ENCODE peak calls at places on chromosome 13, in five cellular contexts. N, U, W, J and Z are unnamed samples.

GRCh38 chr13:101424381-101425155 is 8.3 kb upstream of the NALCN start:
- DNase-seq in N (no peak), U (no peak), W (no peak), J (peak; percentile 66), Z (no peak)

GRCh38 chr13:20702945-20703784 is at the start of gene IL17D:
- DNase-seq in N (peak; percentile 44), U (peak; percentile 60), W (no peak), J (no peak), Z (no peak)

GRCh38 chr13:63305641-63306133 is 1890.0 kb upstream of the PCDH20 start:
- DNase-seq in N (no peak), U (no peak), W (no peak), J (no peak), Z (no peak)

GRCh38 chr13:35014606-35015005 is 72.5 kb downstream of the NBEA start:
- DNase-seq in N (no peak), U (no peak), W (no peak), J (no peak), Z (no peak)

GRCh38 chr13:27174766-27175455 is 3.3 kb upstream of the USP12 start:
- DNase-seq in N (no peak), U (no peak), W (no peak), J (no peak), Z (no peak)

GRCh38 chr13:108987945-108988344 is 358.5 kb downstream of the MYO16 start:
- DNase-seq in N (no peak), U (no peak), W (no peak), J (no peak), Z (no peak)

GRCh38 chr13:104823709-104824108 is 1711.8 kb downstream of the EFNB2 start:
- DNase-seq in N (no peak), U (no peak), W (no peak), J (no peak), Z (no peak)

GRCh38 chr13:79870123-79870522 is 389.2 kb downstream of the NDFIP2 start:
- DNase-seq in N (no peak), U (no peak), W (no peak), J (no peak), Z (no peak)

GRCh38 chr13:25872871-25873607 is 178.8 kb downstream of the SHISA2 start:
- DNase-seq in N (no peak), U (no peak), W (no peak), J (no peak), Z (no peak)

GRCh38 chr13:102401305-102401704 is 543 bp downstream of the FGF14 start:
- DNase-seq in N (no peak), U (no peak), W (no peak), J (no peak), Z (no peak)

GRCh38 chr13:87674143-87674772 is 3.1 kb downstream of the SLITRK5 start:
- DNase-seq in N (no peak), U (no peak), W (no peak), J (no peak), Z (no peak)

GRCh38 chr13:91893040-91893439 is 494.6 kb downstream of the GPC5 start:
- DNase-seq in N (no peak), U (no peak), W (no peak), J (no peak), Z (no peak)

GRCh38 chr13:105008606-105009005 is 1526.9 kb downstream of the EFNB2 start:
- DNase-seq in N (no peak), U (no peak), W (no peak), J (no peak), Z (no peak)

GRCh38 chr13:50369646-50370045 is 354.4 kb downstream of the KCNRG start:
- DNase-seq in N (no peak), U (no peak), W (no peak), J (no peak), Z (no peak)

GRCh38 chr13:50365683-50366391 is 350.6 kb downstream of the KCNRG start:
- DNase-seq in N (no peak), U (no peak), W (no peak), J (no peak), Z (peak; percentile 46)

GRCh38 chr13:50365300-50365682 is 350.0 kb downstream of the KCNRG start:
- DNase-seq in N (no peak), U (no peak), W (no peak), J (no peak), Z (no peak)

GRCh38 chr13:50370303-50370950 is 355.2 kb downstream of the KCNRG start:
- DNase-seq in N (no peak), U (no peak), W (no peak), J (no peak), Z (no peak)

DNA sequence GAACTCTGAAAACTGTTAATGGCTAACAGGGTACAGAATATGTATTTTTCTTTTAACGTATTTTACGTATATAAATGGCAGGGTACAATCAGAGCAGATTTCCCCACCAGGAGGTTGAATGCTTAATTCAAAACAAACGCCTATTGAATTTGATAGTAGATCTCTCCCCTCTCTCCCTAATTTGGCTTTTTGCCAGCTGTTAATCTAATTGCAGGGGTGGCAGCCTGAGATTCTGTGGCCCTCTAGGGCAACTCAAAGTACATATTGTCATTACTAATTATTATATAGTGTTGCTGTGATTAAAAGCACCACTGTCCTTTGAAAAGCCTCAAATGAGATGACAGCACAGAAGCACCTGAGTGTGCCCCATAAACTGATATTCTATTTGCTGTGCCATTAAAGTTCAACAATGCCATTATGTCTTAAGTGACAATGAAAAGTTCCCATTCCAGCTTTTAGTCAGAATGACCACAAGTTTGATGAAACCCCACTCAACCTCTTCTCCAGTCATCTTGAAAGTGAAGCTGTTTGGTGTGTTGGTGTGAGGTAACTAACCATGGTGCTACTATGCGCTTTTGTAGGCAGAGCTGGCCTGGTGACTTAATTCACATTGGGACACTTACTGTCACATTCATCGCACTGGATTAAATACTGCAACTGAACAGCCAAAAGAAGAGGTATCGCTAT is 351.4 kb downstream of the KCNRG start:
- DNase-seq in N (no peak), U (no peak), W (no peak), J (no peak), Z (no peak)
- H3K4me3 ChIP-seq in N (no peak overlapping the region), U (no peak overlapping the region), W (no peak overlapping the region), J (no peak overlapping the region), Z (no peak overlapping the region)

DNA sequence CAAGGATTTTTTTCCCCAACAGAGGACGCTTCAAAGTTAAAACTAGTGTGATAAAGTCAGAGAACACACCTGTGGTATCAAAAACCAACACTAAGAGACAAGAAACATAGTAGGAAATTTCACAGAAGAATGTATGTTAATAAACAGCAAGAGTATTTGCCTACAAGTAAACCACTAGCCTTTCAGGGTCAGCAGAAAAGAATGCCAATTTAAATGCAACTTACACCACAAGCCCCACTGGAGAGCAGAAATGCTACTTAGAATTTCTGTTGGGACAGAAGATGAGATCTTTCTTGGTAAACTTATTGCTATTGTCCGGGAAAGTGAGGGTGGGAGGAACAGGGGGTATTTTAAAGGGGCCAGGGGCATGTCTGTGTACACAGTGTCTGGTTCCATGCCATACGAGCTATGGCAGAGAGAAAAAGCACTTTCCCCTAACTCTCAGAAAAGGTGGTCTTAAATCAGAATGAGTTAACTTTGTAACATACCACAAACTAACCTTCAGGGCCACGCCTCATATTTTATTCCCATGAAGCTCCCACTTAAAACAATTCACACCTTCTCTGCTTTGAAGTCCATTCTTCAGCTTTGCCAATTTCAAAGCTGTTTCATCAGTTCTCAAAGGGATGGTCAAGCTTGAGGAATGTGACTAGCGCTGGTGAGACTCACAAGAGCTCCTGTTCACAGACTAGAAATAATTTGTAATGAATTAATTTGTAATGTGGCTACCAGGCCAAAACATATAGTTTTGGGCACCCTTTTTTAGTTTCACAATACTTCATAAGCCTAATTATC is 68.4 kb downstream of the STK24 start:
- DNase-seq in N (no peak), U (no peak), W (no peak), J (peak; percentile 76), Z (no peak)
- H3K4me3 ChIP-seq in N (no peak overlapping the region), U (no peak overlapping the region), W (no peak overlapping the region), J (no peak overlapping the region), Z (no peak overlapping the region)

GRCh38 chr13:30800107-30800506 is 64.8 kb downstream of the ALOX5AP start:
- DNase-seq in N (no peak), U (no peak), W (no peak), J (no peak), Z (no peak)

GRCh38 chr13:30802953-30803478 is 67.7 kb downstream of the ALOX5AP start:
- DNase-seq in N (peak; percentile 85), U (peak; percentile 89), W (peak; percentile 86), J (no peak), Z (peak; percentile 52)

GRCh38 chr13:30804474-30804873 is 69.1 kb downstream of the ALOX5AP start:
- DNase-seq in N (no peak), U (no peak), W (no peak), J (no peak), Z (no peak)

GRCh38 chr13:30803791-30804190 is 68.4 kb downstream of the ALOX5AP start:
- DNase-seq in N (no peak), U (no peak), W (no peak), J (no peak), Z (no peak)

DNA sequence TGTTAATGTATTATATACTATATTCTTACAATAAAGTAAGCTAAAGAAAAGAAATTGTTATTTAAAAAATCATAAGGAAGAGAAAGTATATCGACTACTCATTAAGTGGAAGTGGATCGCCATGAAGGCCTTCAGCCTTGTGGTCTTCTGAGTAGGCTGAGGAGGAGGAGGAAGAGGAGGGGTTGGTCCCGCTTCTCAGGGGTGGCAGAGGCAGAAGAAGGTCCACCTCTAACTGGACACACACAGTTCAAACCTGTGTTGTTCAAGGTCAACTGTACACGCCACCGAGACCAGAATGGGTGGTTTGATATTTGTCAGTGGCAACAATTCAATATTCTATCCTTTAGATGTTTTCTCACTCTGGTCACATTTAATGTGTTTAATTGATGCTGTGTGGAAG is 67.2 kb downstream of the ALOX5AP start:
- DNase-seq in N (no peak), U (no peak), W (no peak), J (no peak), Z (no peak)
- H3K4me3 ChIP-seq in N (no peak overlapping the region), U (no peak overlapping the region), W (no peak overlapping the region), J (no peak overlapping the region), Z (no peak overlapping the region)

GRCh38 chr13:97456047-97456446 is 22.1 kb downstream of the RAP2A start:
- DNase-seq in N (no peak), U (no peak), W (no peak), J (no peak), Z (no peak)

GRCh38 chr13:97454699-97455098 is 20.7 kb downstream of the RAP2A start:
- DNase-seq in N (no peak), U (no peak), W (no peak), J (no peak), Z (no peak)

GRCh38 chr13:97460853-97461252 is 26.9 kb downstream of the RAP2A start:
- DNase-seq in N (peak; percentile 58), U (no peak), W (no peak), J (no peak), Z (peak; percentile 88)

GRCh38 chr13:97459215-97459772 is 25.3 kb downstream of the RAP2A start:
- DNase-seq in N (no peak), U (no peak), W (no peak), J (no peak), Z (no peak)

DNA sequence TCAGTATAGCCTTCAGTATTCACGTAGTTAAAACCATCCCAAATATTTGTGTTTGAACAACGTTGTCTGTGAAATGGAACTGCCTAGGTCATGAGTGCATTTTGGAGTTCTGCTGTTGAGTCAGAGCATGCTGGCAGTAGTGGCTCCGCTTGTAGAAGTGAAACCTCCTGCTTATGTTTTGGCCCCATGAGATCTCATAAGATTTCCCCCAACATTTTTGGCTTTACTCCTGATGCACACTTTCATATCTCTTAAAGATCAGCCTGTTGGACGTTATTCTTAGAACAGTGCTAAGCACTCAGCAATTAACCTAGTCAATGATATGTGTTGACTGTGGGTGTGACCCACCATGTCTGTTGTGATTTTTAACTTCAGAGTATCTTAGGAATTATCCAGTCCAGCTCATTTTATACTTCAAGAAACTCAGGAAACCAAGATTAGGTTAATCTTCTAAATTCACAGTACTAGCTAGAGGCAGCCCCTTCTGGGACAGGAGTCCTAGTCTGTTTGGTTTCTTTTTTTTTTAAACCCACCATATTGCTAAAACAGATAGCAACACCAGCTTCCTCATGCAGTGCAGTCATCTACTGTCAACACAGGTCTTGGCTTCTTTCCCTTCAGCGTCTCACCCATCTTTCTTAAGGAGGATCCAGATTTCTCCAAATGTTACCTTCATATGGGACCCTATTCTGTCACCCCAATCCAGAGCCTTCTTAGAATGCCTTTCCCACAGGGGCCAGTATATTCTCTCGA is 26.2 kb downstream of the RAP2A start:
- DNase-seq in N (no peak), U (no peak), W (no peak), J (no peak), Z (no peak)
- H3K4me3 ChIP-seq in N (no peak overlapping the region), U (no peak overlapping the region), W (no peak overlapping the region), J (no peak overlapping the region), Z (no peak overlapping the region)